ENCODE peak calls at places on chromosome 17, in four cellular contexts. K is adrenal gland, N is sigmoid colon, W is IMR-90. S is an unnamed sample.

GRCh38 chr17:28033972-28034714 is 8.3 kb upstream of the NLK start:
- DNase-seq in K (peak; percentile 28), N (no peak), W (peak; percentile 91), S (no peak)

GRCh38 chr17:77651983-77652382 is 306.5 kb upstream of the TNRC6C start:
- DNase-seq in K (no peak), N (peak; percentile 11), W (no peak), S (no peak)

GRCh38 chr17:32461498-32461852 is 17.2 kb downstream of the PSMD11 start:
- DNase-seq in K (no peak), N (no peak), W (no peak), S (no peak)

GRCh38 chr17:61352408-61352770 is 47.3 kb upstream of the TBX2 start:
- DNase-seq in K (no peak), N (no peak), W (no peak), S (no peak)

GRCh38 chr17:82231562-82232321 is 2.9 kb downstream of the SLC16A3 start:
- DNase-seq in K (peak; percentile 57), N (peak; percentile 93), W (peak; percentile 40), S (peak; percentile 66)

GRCh38 chr17:43713494-43714162 is 45.0 kb downstream of the SOST start:
- DNase-seq in K (no peak), N (no peak), W (no peak), S (no peak)

GRCh38 chr17:38748329-38749221 is at the start of gene PCGF2:
- DNase-seq in K (peak; percentile 95), N (peak; percentile 94), W (peak; percentile 89), S (peak; percentile 95)

GRCh38 chr17:9729735-9730420 is 61.5 kb downstream of the DHRS7C start:
- DNase-seq in K (no peak), N (no peak), W (peak; percentile 1), S (no peak)

GRCh38 chr17:56172517-56172982 is 19.3 kb downstream of the ANKFN1 start:
- DNase-seq in K (no peak), N (peak; percentile 67), W (no peak), S (no peak)

GRCh38 chr17:44934745-44935105 is 12.8 kb downstream of the KIF18B start:
- DNase-seq in K (no peak), N (peak; percentile 52), W (no peak), S (no peak)

GRCh38 chr17:78963378-78963777 is 16.3 kb downstream of the LGALS3BP start:
- DNase-seq in K (no peak), N (no peak), W (no peak), S (no peak)

GRCh38 chr17:68057531-68057952 is 22.0 kb downstream of the KPNA2 start:
- DNase-seq in K (peak; percentile 36), N (no peak), W (peak; percentile 56), S (no peak)

GRCh38 chr17:48478224-48479013 is 48.4 kb upstream of the SKAP1 start:
- DNase-seq in K (no peak), N (no peak), W (no peak), S (no peak)

GRCh38 chr17:31695456-31696090 is 163.5 kb downstream of the COPRS start:
- DNase-seq in K (no peak), N (no peak), W (peak; percentile 50), S (no peak)

DNA sequence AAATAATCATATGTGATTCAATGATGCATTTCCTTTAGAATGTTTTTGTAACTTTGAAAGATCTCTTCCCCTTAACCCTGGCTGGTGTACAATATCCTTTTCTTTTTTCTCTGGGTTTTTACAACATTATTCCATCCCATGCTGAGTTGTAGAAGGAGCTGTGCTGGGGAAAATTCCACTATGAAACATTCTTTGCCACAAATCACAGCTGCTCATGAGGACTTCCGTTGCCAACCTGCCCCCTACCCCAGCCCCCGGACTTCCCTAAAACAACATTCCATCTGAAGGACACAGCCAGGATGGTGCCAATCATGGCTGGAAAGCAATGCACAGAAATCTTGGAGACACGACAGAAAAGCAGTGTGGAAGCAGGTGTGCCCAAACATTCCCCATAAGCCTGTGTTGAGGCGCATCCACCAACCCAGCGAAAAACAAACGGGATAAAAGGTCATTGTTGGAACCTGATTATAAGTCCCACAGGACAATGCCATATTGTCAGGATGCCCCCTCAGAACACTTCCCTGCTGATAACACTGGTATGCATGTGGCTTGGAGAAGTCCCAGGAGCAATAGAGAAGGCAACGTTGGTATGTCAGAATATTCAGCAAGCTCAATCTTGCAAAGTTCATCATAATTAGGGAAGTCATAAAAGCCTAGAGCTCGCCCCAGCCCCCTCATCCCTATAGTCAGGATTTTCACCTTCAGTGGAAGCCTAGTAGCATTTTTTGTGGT is 475.0 kb downstream of the HS3ST3B1 start:
- DNase-seq in K (no peak), N (no peak), W (no peak), S (no peak)
- H3K4me3 ChIP-seq in K (no peak overlapping the region), N (no peak overlapping the region), W (no peak overlapping the region), S (no peak overlapping the region)

GRCh38 chr17:18055597-18055996 is 16.4 kb downstream of the GID4 start:
- DNase-seq in K (no peak), N (no peak), W (no peak), S (no peak)
- TF ChIP-seq CTCF in K (no peak), N (no peak), W (no peak), S (no peak)

DNA sequence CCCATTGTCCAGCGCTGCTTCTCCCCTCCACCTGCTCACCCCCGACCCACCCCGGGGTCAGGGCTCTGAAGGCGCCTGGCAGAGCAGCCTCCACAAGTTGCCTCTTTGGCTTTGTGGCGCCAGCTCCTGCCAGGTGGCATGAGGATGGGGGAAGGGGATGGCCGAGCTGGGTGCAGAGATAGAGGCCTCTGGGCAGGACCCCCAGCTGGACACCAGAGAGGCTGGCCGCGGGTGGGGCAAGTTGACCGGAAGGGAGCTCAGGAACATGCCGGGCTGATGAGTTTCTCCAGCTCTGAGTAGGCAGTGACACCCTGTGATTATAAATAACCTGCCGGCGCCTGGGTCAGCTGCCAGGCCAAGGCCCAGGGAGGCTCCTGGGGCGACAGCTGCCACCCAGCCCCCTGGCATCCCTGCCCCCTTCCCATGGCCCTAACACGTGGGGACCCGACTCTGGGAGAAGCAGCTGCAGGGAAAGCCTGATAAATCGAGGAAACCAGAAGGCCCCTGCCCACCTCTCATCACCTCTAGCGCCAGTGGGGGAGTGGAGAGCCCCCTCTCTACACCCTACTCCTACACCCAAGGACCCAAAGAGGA is 729 bp downstream of the P2RX5 start:
- DNase-seq in K (no peak), N (no peak), W (no peak), S (peak; percentile 68)
- TF ChIP-seq POLR2A in K (no peak), N (no peak), W (no peak), S (no peak)

GRCh38 chr17:60077226-60077625 is 1.5 kb downstream of the HEATR6 start:
- DNase-seq in K (no peak), N (no peak), W (no peak), S (no peak)

GRCh38 chr17:60076811-60077210 is 1.9 kb downstream of the HEATR6 start:
- DNase-seq in K (no peak), N (no peak), W (no peak), S (no peak)

GRCh38 chr17:60073621-60074020 is 5.1 kb downstream of the HEATR6 start:
- DNase-seq in K (no peak), N (no peak), W (no peak), S (no peak)

GRCh38 chr17:60075981-60076380 is 2.7 kb downstream of the HEATR6 start:
- DNase-seq in K (no peak), N (no peak), W (no peak), S (no peak)

DNA sequence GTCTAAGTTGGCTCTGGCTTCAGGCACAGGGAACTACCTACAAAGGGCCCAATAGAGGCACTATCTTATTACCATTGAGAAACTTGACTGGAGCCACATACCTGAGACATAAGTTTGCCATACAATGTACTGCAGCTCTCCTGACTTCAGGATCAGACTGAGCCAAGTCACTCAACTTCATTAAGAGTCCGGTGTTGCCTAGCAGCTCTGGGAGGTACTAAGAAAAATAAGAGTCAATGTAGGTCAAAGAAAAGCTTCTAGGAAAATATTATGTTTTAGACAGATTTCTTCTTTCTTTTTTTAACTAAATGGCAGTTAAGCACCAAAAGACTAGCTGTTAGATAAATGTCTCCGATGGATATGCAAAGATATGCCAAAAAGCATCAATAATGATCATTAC is 5.7 kb downstream of the HEATR6 start:
- DNase-seq in K (no peak), N (no peak), W (no peak), S (no peak)
- H3K4me3 ChIP-seq in K (no peak overlapping the region), N (no peak overlapping the region), W (no peak overlapping the region), S (no peak overlapping the region)

GRCh38 chr17:64016248-64016784 is 4.1 kb downstream of the ICAM2 start:
- DNase-seq in K (no peak), N (no peak), W (no peak), S (no peak)
- TF ChIP-seq CTCF in K (no peak), N (no peak), W (no peak), S (no peak)

DNA sequence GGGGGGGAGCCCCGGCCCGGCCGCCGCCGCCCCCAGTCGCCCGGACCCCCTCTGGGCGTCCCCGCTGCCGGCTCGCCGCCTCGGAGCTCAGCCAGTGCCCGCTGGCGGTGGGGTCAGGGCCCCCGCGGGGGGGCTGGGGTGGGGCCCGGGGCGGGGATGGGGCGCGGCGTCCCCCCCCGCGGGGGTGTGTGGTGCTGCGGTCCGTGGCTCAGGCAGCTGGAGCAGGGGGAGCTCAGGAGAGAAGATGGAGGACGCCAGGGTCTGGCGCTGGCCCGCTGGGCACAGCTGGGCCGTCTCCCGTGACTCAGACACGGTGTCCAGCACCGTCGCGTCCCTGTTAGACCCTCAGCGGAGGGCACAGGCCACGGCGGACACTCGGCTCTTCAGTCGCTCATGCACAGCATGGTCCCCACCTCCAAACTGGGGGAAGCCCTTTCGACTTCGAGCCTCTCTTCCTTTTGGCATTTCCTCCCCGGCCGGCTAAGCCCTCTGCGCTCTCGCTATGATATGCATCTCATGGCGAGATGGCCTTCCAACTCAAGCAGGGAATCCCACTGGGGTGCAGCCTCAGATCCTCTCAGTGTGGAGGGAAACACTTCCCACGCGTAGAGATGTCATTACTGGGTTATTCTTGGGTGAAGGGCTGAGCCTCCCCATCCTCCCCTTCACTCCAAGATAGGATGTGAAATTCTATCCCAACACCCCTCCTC is 402 bp upstream of the VEZF1 start:
- DNase-seq in K (peak; percentile 74), N (peak; percentile 90), W (peak; percentile 66), S (peak; percentile 93)
- TF ChIP-seq POLR2A in K (peak; percentile 71), N (peak; percentile 8), W (peak; percentile 40), S (no peak)

DNA sequence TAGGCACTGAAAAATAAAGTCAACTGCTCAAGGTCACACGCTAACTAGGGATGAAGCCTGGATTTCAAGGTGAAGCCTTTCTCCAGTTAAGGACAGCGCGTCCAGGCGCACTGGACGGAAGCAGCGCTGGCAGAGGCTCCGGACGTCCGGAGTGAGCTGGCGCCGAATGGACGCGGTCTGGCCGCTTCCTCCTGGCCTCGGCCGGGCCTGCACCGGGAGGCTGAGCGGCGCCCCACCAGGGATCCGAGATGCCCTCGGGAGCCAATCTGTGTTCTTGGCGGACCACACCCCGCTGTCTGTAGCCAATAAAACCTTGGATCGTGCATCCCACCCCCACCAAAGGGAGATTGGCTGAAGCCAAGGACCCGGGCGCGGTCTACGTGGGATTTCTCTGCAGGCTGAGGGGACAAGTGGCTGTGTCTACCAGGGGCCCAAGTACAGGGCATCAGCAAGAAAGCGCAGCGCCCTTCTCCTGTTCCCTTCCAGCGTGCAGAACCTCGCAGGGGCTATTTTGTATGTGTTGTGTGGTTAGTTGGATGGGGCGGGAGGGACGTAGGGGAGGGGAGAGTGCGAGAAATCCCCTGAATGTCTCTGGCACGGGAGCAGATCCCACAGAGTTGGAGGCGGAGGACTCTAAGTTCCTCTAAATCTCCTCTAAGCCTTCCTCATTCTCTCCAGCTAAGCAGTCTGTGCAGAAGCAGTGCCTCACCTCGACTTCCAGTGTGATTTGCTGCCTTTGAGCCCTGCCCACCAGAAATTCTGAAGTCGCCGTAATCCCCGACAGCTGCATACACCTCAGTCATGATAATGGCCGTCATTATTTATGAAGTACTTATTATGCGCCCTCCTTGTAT is 2.5 kb upstream of the AKAP10 start:
- DNase-seq in K (peak; percentile 67), N (no peak), W (no peak), S (no peak)
- H3K4me3 ChIP-seq in K (no peak overlapping the region), N (no peak overlapping the region), W (no peak overlapping the region), S (no peak overlapping the region)